ENCODE peak calls at places on chromosomes 13 and 19, in eight cellular contexts. One of them, this sample, is unnamed.

GRCh38 chr19:46599716-46600392 is 1.3 kb upstream of the CALM3 start:
- DNase-seq in osteoblast: peak
- DNase-seq in cardiac fibroblast: no peak
- DNase-seq in right cardiac atrium: no peak
- DNase-seq in OCI-LY7: no peak
- DNase-seq in K562: no peak
- DNase-seq in fibroblast of lung: no peak
- DNase-seq in PC-3: no peak
- DNase-seq in this sample: no peak

GRCh38 chr13:98761126-98761978 is 8.9 kb upstream of the SLC15A1 start:
- DNase-seq in OCI-LY7: no peak
- DNase-seq in K562: no peak
- DNase-seq in fibroblast of lung: peak
- DNase-seq in osteoblast: peak
- DNase-seq in cardiac fibroblast: peak
- DNase-seq in right cardiac atrium: no peak
- DNase-seq in PC-3: no peak
- DNase-seq in this sample: peak

GRCh38 chr19:41753159-41753558 is 2.2 kb upstream of the CEACAM6 start:
- DNase-seq in fibroblast of lung: peak
- DNase-seq in PC-3: peak
- DNase-seq in osteoblast: peak
- DNase-seq in K562: peak
- DNase-seq in right cardiac atrium: peak
- DNase-seq in cardiac fibroblast: peak
- DNase-seq in OCI-LY7: peak
- DNase-seq in this sample: peak

GRCh38 chr19:49923055-49924003 is 5.7 kb upstream of the ATF5 start:
- DNase-seq in osteoblast: peak
- DNase-seq in fibroblast of lung: no peak
- DNase-seq in K562: no peak
- DNase-seq in PC-3: no peak
- DNase-seq in right cardiac atrium: no peak
- DNase-seq in OCI-LY7: peak
- DNase-seq in cardiac fibroblast: no peak
- DNase-seq in this sample: peak

GRCh38 chr13:25378528-25378927 is 6.8 kb downstream of the ATP8A2 start:
- DNase-seq in PC-3: no peak
- DNase-seq in fibroblast of lung: no peak
- DNase-seq in osteoblast: no peak
- DNase-seq in right cardiac atrium: no peak
- DNase-seq in K562: no peak
- DNase-seq in cardiac fibroblast: no peak
- DNase-seq in OCI-LY7: no peak
- DNase-seq in this sample: no peak

GRCh38 chr13:25286308-25286968 is 850 bp downstream of the MTMR6 start:
- DNase-seq in OCI-LY7: peak
- DNase-seq in fibroblast of lung: peak
- DNase-seq in right cardiac atrium: peak
- DNase-seq in PC-3: peak
- DNase-seq in cardiac fibroblast: peak
- DNase-seq in K562: no peak
- DNase-seq in osteoblast: peak
- DNase-seq in this sample: peak

GRCh38 chr13:61010358-61010757 is 405.3 kb downstream of the PCDH20 start:
- DNase-seq in right cardiac atrium: no peak
- DNase-seq in cardiac fibroblast: no peak
- DNase-seq in PC-3: no peak
- DNase-seq in osteoblast: no peak
- DNase-seq in fibroblast of lung: no peak
- DNase-seq in OCI-LY7: no peak
- DNase-seq in K562: no peak
- DNase-seq in this sample: no peak

GRCh38 chr19:7255631-7256030 is 38.6 kb downstream of the INSR start:
- DNase-seq in osteoblast: no peak
- DNase-seq in K562: no peak
- DNase-seq in cardiac fibroblast: no peak
- DNase-seq in PC-3: no peak
- DNase-seq in right cardiac atrium: no peak
- DNase-seq in OCI-LY7: no peak
- DNase-seq in fibroblast of lung: no peak
- DNase-seq in this sample: no peak

GRCh38 chr19:49475995-49476880 is 2.2 kb downstream of the FLT3LG start:
- DNase-seq in PC-3: no peak
- DNase-seq in cardiac fibroblast: peak
- DNase-seq in fibroblast of lung: peak
- DNase-seq in K562: peak
- DNase-seq in right cardiac atrium: peak
- DNase-seq in OCI-LY7: peak
- DNase-seq in osteoblast: peak
- DNase-seq in this sample: peak

GRCh38 chr19:3132971-3133792 is 2.7 kb upstream of the GNA15 start:
- DNase-seq in osteoblast: peak
- DNase-seq in fibroblast of lung: no peak
- DNase-seq in cardiac fibroblast: no peak
- DNase-seq in right cardiac atrium: no peak
- DNase-seq in PC-3: no peak
- DNase-seq in OCI-LY7: no peak
- DNase-seq in K562: peak
- DNase-seq in this sample: peak

GRCh38 chr19:12052571-12053169 is at the start of gene ZNF878:
- DNase-seq in PC-3: peak
- DNase-seq in OCI-LY7: peak
- DNase-seq in osteoblast: peak
- DNase-seq in K562: peak
- DNase-seq in fibroblast of lung: peak
- DNase-seq in cardiac fibroblast: peak
- DNase-seq in right cardiac atrium: peak
- DNase-seq in this sample: peak

GRCh38 chr19:40241809-40242384 is 15.4 kb upstream of the CCNP start:
- DNase-seq in OCI-LY7: no peak
- DNase-seq in K562: no peak
- DNase-seq in fibroblast of lung: peak
- DNase-seq in cardiac fibroblast: peak
- DNase-seq in PC-3: no peak
- DNase-seq in osteoblast: peak
- DNase-seq in right cardiac atrium: peak
- DNase-seq in this sample: no peak

GRCh38 chr13:28299941-28300340 is 161.6 kb downstream of the PAN3 start:
- DNase-seq in OCI-LY7: no peak
- DNase-seq in K562: no peak
- DNase-seq in osteoblast: no peak
- DNase-seq in right cardiac atrium: no peak
- DNase-seq in fibroblast of lung: peak
- DNase-seq in PC-3: no peak
- DNase-seq in cardiac fibroblast: no peak
- DNase-seq in this sample: no peak

GRCh38 chr13:90386090-90386489 is 961.4 kb upstream of the MIR17HG start:
- DNase-seq in OCI-LY7: no peak
- DNase-seq in right cardiac atrium: no peak
- DNase-seq in cardiac fibroblast: no peak
- DNase-seq in fibroblast of lung: no peak
- DNase-seq in PC-3: no peak
- DNase-seq in K562: no peak
- DNase-seq in osteoblast: no peak
- DNase-seq in this sample: no peak
- H3K4me3 ChIP-seq in OCI-LY7: no peak
- H3K4me3 ChIP-seq in right cardiac atrium: no peak
- H3K4me3 ChIP-seq in cardiac fibroblast: no peak
- H3K4me3 ChIP-seq in fibroblast of lung: no peak
- H3K4me3 ChIP-seq in PC-3: no peak
- H3K4me3 ChIP-seq in K562: no peak
- H3K4me3 ChIP-seq in osteoblast: no peak
- H3K4me3 ChIP-seq in this sample: no peak

GRCh38 chr13:45049478-45049877 is 60.1 kb downstream of the GPALPP1 start:
- DNase-seq in K562: no peak
- DNase-seq in PC-3: no peak
- DNase-seq in OCI-LY7: no peak
- DNase-seq in right cardiac atrium: no peak
- DNase-seq in cardiac fibroblast: no peak
- DNase-seq in osteoblast: no peak
- DNase-seq in fibroblast of lung: no peak
- DNase-seq in this sample: no peak

GRCh38 chr13:45051315-45051714 is 62.0 kb downstream of the GPALPP1 start:
- DNase-seq in right cardiac atrium: no peak
- DNase-seq in OCI-LY7: no peak
- DNase-seq in cardiac fibroblast: no peak
- DNase-seq in PC-3: no peak
- DNase-seq in fibroblast of lung: no peak
- DNase-seq in osteoblast: no peak
- DNase-seq in K562: no peak
- DNase-seq in this sample: no peak

GRCh38 chr13:45060062-45060461 is 60.2 kb upstream of the GTF2F2 start:
- DNase-seq in OCI-LY7: no peak
- DNase-seq in right cardiac atrium: no peak
- DNase-seq in cardiac fibroblast: no peak
- DNase-seq in osteoblast: no peak
- DNase-seq in PC-3: no peak
- DNase-seq in K562: no peak
- DNase-seq in fibroblast of lung: no peak
- DNase-seq in this sample: no peak

GRCh38 chr13:45055902-45056648 is 64.2 kb upstream of the GTF2F2 start:
- DNase-seq in right cardiac atrium: peak
- DNase-seq in PC-3: peak
- DNase-seq in OCI-LY7: no peak
- DNase-seq in osteoblast: no peak
- DNase-seq in cardiac fibroblast: peak
- DNase-seq in K562: peak
- DNase-seq in fibroblast of lung: peak
- DNase-seq in this sample: no peak

DNA sequence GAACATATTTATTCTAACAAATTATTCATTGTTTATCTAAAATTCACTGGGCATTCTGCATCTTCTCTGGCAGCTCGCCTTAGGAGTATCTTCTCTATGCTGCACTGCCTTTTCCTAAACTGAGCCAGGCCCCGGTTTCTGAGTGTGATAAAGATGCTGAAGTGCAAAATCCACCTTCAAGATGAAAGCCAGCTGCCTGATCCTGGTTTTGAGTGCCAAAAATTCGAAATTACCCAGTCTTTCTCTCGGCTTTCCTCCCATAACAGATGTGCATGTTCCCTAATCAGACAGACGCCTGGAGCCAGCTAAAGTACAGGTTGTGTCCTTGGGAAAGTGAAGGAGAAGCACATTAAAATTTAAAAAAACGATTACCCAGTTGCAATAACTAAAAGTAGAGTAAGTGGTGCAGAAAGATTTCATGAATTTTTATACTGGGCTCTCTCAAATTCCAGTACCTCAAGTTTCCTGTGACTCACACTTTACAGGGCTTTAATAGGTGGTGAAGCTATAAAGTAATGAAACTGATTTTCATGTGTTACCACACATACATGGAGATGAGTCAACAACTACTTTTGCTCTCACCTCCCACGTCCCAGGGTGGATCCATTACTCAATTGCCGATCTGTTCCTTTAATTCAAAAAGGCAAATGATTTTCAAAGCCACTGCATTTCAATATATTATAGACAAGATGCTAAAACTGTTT is 65.0 kb upstream of the GTF2F2 start:
- DNase-seq in OCI-LY7: no peak
- DNase-seq in osteoblast: peak
- DNase-seq in cardiac fibroblast: peak
- DNase-seq in right cardiac atrium: no peak
- DNase-seq in K562: no peak
- DNase-seq in fibroblast of lung: peak
- DNase-seq in PC-3: peak
- DNase-seq in this sample: no peak
- H3K4me3 ChIP-seq in OCI-LY7: no peak
- H3K4me3 ChIP-seq in osteoblast: peak
- H3K4me3 ChIP-seq in cardiac fibroblast: no peak
- H3K4me3 ChIP-seq in right cardiac atrium: no peak
- H3K4me3 ChIP-seq in K562: no peak
- H3K4me3 ChIP-seq in fibroblast of lung: no peak
- H3K4me3 ChIP-seq in PC-3: peak
- H3K4me3 ChIP-seq in this sample: no peak

GRCh38 chr13:109778102-109778542 is 8.3 kb downstream of the IRS2 start:
- DNase-seq in K562: no peak
- DNase-seq in OCI-LY7: no peak
- DNase-seq in right cardiac atrium: no peak
- DNase-seq in PC-3: peak
- DNase-seq in cardiac fibroblast: no peak
- DNase-seq in fibroblast of lung: no peak
- DNase-seq in osteoblast: no peak
- DNase-seq in this sample: no peak
- H3K4me3 ChIP-seq in K562: no peak
- H3K4me3 ChIP-seq in OCI-LY7: no peak
- H3K4me3 ChIP-seq in right cardiac atrium: peak
- H3K4me3 ChIP-seq in PC-3: peak
- H3K4me3 ChIP-seq in cardiac fibroblast: no peak
- H3K4me3 ChIP-seq in fibroblast of lung: no peak
- H3K4me3 ChIP-seq in osteoblast: no peak
- H3K4me3 ChIP-seq in this sample: no peak

GRCh38 chr13:29423050-29423449 is 172.4 kb downstream of the SLC7A1 start:
- DNase-seq in osteoblast: no peak
- DNase-seq in right cardiac atrium: no peak
- DNase-seq in K562: no peak
- DNase-seq in PC-3: no peak
- DNase-seq in OCI-LY7: no peak
- DNase-seq in cardiac fibroblast: no peak
- DNase-seq in fibroblast of lung: no peak
- DNase-seq in this sample: no peak

GRCh38 chr13:29428992-29429315 is 166.5 kb downstream of the SLC7A1 start:
- DNase-seq in PC-3: no peak
- DNase-seq in right cardiac atrium: no peak
- DNase-seq in cardiac fibroblast: no peak
- DNase-seq in K562: no peak
- DNase-seq in fibroblast of lung: no peak
- DNase-seq in OCI-LY7: no peak
- DNase-seq in osteoblast: no peak
- DNase-seq in this sample: no peak

GRCh38 chr13:29429496-29429895 is 166.0 kb downstream of the SLC7A1 start:
- DNase-seq in OCI-LY7: no peak
- DNase-seq in right cardiac atrium: no peak
- DNase-seq in PC-3: no peak
- DNase-seq in osteoblast: no peak
- DNase-seq in fibroblast of lung: no peak
- DNase-seq in K562: no peak
- DNase-seq in cardiac fibroblast: peak
- DNase-seq in this sample: no peak

GRCh38 chr13:29427937-29428309 is 167.6 kb downstream of the SLC7A1 start:
- DNase-seq in OCI-LY7: no peak
- DNase-seq in K562: no peak
- DNase-seq in PC-3: no peak
- DNase-seq in osteoblast: no peak
- DNase-seq in fibroblast of lung: no peak
- DNase-seq in cardiac fibroblast: no peak
- DNase-seq in right cardiac atrium: no peak
- DNase-seq in this sample: no peak

DNA sequence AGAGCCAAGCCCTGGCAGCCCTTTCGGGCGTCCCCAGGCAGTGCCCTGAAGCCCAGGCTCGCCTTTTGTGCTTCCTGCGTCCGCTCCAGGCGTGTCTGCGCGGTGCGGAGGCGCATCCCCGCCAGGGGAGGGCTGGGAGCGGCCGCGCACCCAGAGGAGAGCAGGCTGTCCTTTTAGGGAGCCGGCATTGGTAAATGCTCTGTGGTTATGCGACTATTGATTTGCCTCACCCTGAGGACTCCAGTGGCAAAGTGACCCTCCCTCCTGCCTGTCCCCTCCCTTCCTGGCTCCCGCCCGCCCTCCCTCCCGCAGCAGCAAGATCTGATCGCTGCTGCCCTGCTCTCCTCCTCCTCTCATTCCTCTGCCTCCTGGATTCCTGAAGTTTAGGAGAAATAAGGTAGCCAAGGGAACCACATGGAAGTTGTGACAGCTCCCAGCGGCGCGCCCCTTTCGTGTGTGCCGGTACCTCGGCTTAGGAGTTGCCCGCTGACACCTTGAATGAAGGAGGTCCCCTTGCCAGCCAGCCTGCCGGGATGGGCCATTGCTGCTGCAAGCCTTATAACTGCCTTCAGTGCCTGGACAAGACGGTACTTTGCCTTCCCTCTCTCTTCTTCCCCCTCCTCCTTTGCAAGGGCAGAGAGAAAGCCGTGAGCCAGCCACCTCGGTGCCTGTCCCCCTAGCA is 167.0 kb downstream of the SLC7A1 start:
- DNase-seq in PC-3: no peak
- DNase-seq in right cardiac atrium: peak
- DNase-seq in osteoblast: no peak
- DNase-seq in OCI-LY7: no peak
- DNase-seq in K562: peak
- DNase-seq in cardiac fibroblast: no peak
- DNase-seq in fibroblast of lung: no peak
- DNase-seq in this sample: no peak
- H3K4me3 ChIP-seq in PC-3: no peak
- H3K4me3 ChIP-seq in right cardiac atrium: peak
- H3K4me3 ChIP-seq in osteoblast: peak
- H3K4me3 ChIP-seq in OCI-LY7: peak
- H3K4me3 ChIP-seq in K562: peak
- H3K4me3 ChIP-seq in cardiac fibroblast: peak
- H3K4me3 ChIP-seq in fibroblast of lung: no peak
- H3K4me3 ChIP-seq in this sample: no peak